ENCODE peak calls at places on chromosomes 3 and 15, in eight cellular contexts. O is body of pancreas, W is IMR-90, I is K562, U is A549, E is HepG2, M is stomach, J is tibial nerve. C is an unnamed sample.

GRCh38 chr3:140629351-140630137 is 48.3 kb upstream of the TRIM42 start:
- DNase-seq in O (no peak), I (no peak), J (no peak), E (peak; percentile 17), M (no peak), W (peak; percentile 35), U (peak; percentile 12), C (no peak)

GRCh38 chr3:63015614-63016016 is 140.4 kb upstream of the CADPS start:
- DNase-seq in M (no peak), O (no peak), J (no peak), I (peak; percentile 5), W (no peak), U (peak; percentile 0), E (peak; percentile 3), C (no peak)

GRCh38 chr15:66564136-66565041 is 1.4 kb downstream of the LCTL start:
- DNase-seq in I (no peak), M (no peak), U (no peak), J (no peak), O (no peak), E (no peak), W (no peak), C (peak; percentile 25)

GRCh38 chr15:87710406-87710805 is 546.1 kb downstream of the NTRK3 start:
- DNase-seq in U (no peak), M (no peak), E (no peak), W (peak; percentile 58), I (no peak), J (peak; percentile 51), O (peak; percentile 18), C (no peak)

GRCh38 chr15:60901647-60902046 is 327.5 kb downstream of the RORA start:
- DNase-seq in I (no peak), J (no peak), O (no peak), U (no peak), M (no peak), W (no peak), E (no peak), C (no peak)

GRCh38 chr3:171753025-171753472 is 57.2 kb downstream of the PLD1 start:
- DNase-seq in M (no peak), J (no peak), O (peak; percentile 33), U (no peak), W (peak; percentile 20), I (peak; percentile 64), E (no peak), C (peak; percentile 52)

GRCh38 chr3:55203006-55203405 is 275.1 kb upstream of the LRTM1 start:
- DNase-seq in U (no peak), W (peak; percentile 59), J (no peak), M (no peak), E (no peak), O (no peak), I (no peak), C (no peak)

GRCh38 chr15:73578036-73578435 is 55.2 kb downstream of the NPTN start:
- DNase-seq in W (no peak), M (no peak), J (no peak), I (no peak), E (no peak), O (no peak), U (no peak), C (no peak)

GRCh38 chr3:122199552-122199951 is 16.1 kb downstream of the CASR start:
- DNase-seq in E (no peak), U (no peak), O (no peak), M (no peak), J (no peak), I (no peak), W (no peak), C (no peak)

GRCh38 chr15:32871887-32872286 is 154.1 kb downstream of the GREM1 start:
- DNase-seq in E (no peak), W (no peak), J (no peak), I (no peak), U (no peak), M (no peak), O (no peak), C (no peak)
- H3K27ac ChIP-seq in E (no peak overlapping the region), W (peak overlapping the region; percentile 100), J (no peak overlapping the region), I (no peak overlapping the region), U (no peak overlapping the region), M (no peak overlapping the region), O (peak overlapping the region; percentile 30), C (peak overlapping the region; percentile 60)

DNA sequence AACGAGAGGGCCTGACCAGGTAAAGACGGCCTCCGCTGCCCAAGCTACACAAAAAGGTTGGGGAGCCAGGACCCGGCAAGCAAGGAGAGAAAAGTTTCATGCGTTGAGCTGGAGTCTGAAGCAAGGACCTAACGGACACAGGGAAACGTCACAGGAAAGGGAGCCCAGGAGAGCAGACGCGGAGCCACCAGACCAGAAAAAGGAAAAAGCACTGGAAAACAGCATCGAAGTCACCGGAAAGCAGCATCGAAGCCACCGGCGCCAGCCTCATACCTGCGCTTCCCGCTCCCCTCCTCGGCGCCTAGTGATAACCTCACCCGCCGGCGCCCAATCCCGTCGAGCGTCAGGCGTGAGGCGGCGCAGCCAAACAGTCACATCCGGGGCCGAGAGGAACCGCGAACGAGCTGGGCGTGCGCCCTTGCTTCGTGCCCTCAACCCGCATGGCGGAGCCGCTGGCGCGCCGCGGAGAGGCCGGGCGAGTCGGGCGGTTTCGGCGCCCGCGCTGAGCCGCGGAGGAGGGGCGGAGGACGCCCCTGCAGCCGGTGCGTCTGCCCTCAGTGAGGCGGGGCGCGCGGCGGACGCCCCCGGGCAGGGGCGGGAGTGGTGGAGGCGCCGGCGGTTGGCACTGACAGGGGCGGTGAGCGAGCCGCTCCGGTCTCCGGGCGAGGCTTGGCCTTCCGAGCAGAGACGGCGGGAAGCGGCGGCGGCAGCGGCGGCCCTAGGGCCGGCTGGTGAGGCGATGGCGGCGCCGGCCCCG is at the start of the genes FBXO45 and WDR53:
- DNase-seq in J (peak; percentile 84), E (peak; percentile 86), I (peak; percentile 96), O (peak; percentile 95), W (peak; percentile 93), M (peak; percentile 96), U (peak; percentile 91), C (peak; percentile 98)
- TF ChIP-seq POLR2A in J (peak; percentile 75), E (peak; percentile 92), I (peak; percentile 94), O (peak; percentile 88), W (peak; percentile 55), M (peak; percentile 59), U (peak; percentile 48), C (peak; percentile 71)

GRCh38 chr3:127753898-127754410 is 68.4 kb downstream of the MGLL start:
- DNase-seq in U (no peak), O (no peak), I (no peak), J (no peak), E (no peak), W (no peak), M (no peak), C (no peak)
- H3K27ac ChIP-seq in U (peak overlapping the region; percentile 31), O (no peak overlapping the region), I (no peak overlapping the region), J (no peak overlapping the region), E (no peak overlapping the region), W (no peak overlapping the region), M (no peak overlapping the region), C (no peak overlapping the region)

GRCh38 chr3:47715928-47716327 is 65.8 kb downstream of the SMARCC1 start:
- DNase-seq in W (peak; percentile 81), J (no peak), O (peak; percentile 16), E (no peak), M (no peak), I (peak; percentile 34), U (peak; percentile 20), C (peak; percentile 65)
- TF ChIP-seq POLR2A in W (no peak), J (no peak), O (no peak), E (no peak), M (no peak), I (no peak), U (no peak), C (no peak)

GRCh38 chr15:98751767-98752166 is 103.4 kb downstream of the IGF1R start:
- DNase-seq in E (peak; percentile 31), J (no peak), O (no peak), W (no peak), I (no peak), U (no peak), M (no peak), C (no peak)

GRCh38 chr15:98755781-98756180 is 107.4 kb downstream of the IGF1R start:
- DNase-seq in J (no peak), E (no peak), U (no peak), M (no peak), W (no peak), O (no peak), I (no peak), C (no peak)

GRCh38 chr15:98755138-98755537 is 106.8 kb downstream of the IGF1R start:
- DNase-seq in E (no peak), W (peak; percentile 29), I (no peak), M (no peak), O (no peak), J (no peak), U (peak; percentile 31), C (no peak)

GRCh38 chr15:98754283-98755022 is 106.1 kb downstream of the IGF1R start:
- DNase-seq in E (no peak), O (no peak), M (no peak), J (no peak), W (peak; percentile 41), I (no peak), U (peak; percentile 53), C (no peak)

DNA sequence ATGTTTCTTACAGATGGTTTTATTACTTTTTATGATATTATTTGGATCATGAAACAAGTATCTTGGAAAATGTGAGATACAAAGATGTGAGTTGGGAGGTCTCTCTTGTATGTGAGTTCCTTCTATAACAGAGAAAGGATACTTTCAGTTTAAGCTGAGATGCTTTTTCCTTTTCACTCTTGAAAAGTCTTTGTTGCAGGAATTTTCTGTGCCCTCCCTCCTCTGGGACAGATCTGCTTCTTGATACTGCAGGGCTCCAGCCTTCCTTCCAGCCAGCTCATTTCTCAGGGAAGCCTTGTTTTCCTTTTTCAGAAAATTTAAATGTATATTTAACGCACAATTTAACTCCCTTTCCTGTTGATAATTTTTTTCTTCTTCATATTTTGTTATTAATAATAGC is 105.4 kb downstream of the IGF1R start:
- DNase-seq in U (no peak), E (no peak), M (no peak), I (no peak), J (no peak), W (no peak), O (no peak), C (no peak)
- H3K27ac ChIP-seq in U (peak overlapping the region; percentile 86), E (no peak overlapping the region), M (no peak overlapping the region), I (no peak overlapping the region), J (no peak overlapping the region), W (no peak overlapping the region), O (peak overlapping the region; percentile 25), C (no peak overlapping the region)

GRCh38 chr15:25862469-25863066 is 559 bp downstream of the ATP10A start:
- DNase-seq in I (no peak), E (no peak), U (peak; percentile 53), O (no peak), M (peak; percentile 36), J (no peak), W (no peak), C (no peak)
- TF ChIP-seq POLR2A in I (no peak), E (no peak), U (no peak), O (no peak), M (no peak), J (no peak), W (no peak), C (no peak)

GRCh38 chr15:33195283-33195682 is 769 bp upstream of the FMN1 start:
- DNase-seq in M (no peak), W (no peak), E (no peak), O (no peak), J (no peak), U (no peak), I (no peak), C (no peak)
- H3K27ac ChIP-seq in M (peak overlapping the region; percentile 68), W (no peak overlapping the region), E (no peak overlapping the region), O (peak overlapping the region; percentile 32), J (no peak overlapping the region), U (peak overlapping the region; percentile 80), I (no peak overlapping the region), C (peak overlapping the region; percentile 48)

GRCh38 chr3:17514597-17514996 is 227.8 kb downstream of the TBC1D5 start:
- DNase-seq in W (no peak), I (no peak), U (no peak), E (no peak), J (no peak), M (no peak), O (no peak), C (no peak)
- TF ChIP-seq POLR2A in W (no peak), I (no peak), U (no peak), E (no peak), J (no peak), M (no peak), O (no peak), C (no peak)

C was measured in Peyer's patch.